ENCODE peak calls at places on chromosomes 13 and 19, in seven cellular contexts. C is left ventricle myocardium inferior; Q is fibroblast of villous mesenchyme; D is Caco-2; B is ovary; G is esophagus squamous epithelium; V is CD8-positive, alpha-beta T cell. N is an unnamed sample.
A peak's percentile ranks its signal among the peaks of the same experiment; 100 is the strongest.

GRCh38 chr13:45575830-45576180 is 39.7 kb downstream of the ERICH6B start:
- DNase-seq in C (no peak), Q (no peak), D (no peak), B (no peak), G (no peak), V (no peak), N (no peak)

GRCh38 chr19:41801682-41802317 is 5.4 kb downstream of the CEACAM3 start:
- DNase-seq in C (no peak), Q (no peak), D (no peak), B (no peak), G (no peak), V (no peak), N (no peak)

GRCh38 chr19:52138614-52139290 is 986 bp downstream of the ZNF616 start:
- DNase-seq in C (no peak), Q (peak; percentile 13), D (peak; percentile 52), B (peak; percentile 18), G (no peak), V (no peak), N (peak; percentile 16)

GRCh38 chr19:43503501-43504425 is 783 bp downstream of the PHLDB3 start:
- DNase-seq in C (peak; percentile 98), Q (peak; percentile 90), D (peak; percentile 99), B (peak; percentile 99), G (peak; percentile 69), V (peak; percentile 100), N (peak; percentile 83)

GRCh38 chr19:34681478-34681877 is 4.0 kb downstream of the ZNF302 start:
- DNase-seq in C (no peak), Q (no peak), D (no peak), B (no peak), G (no peak), V (no peak), N (no peak)

GRCh38 chr13:28181413-28181812 is 43.1 kb downstream of the PAN3 start:
- DNase-seq in C (no peak), Q (peak; percentile 58), D (no peak), B (no peak), G (no peak), V (no peak), N (peak; percentile 74)

GRCh38 chr19:46721269-46722003 is 4.5 kb upstream of the PRKD2 start:
- DNase-seq in C (no peak), Q (no peak), D (peak; percentile 59), B (no peak), G (no peak), V (no peak), N (no peak)

GRCh38 chr19:2695288-2695866 is 7.1 kb downstream of the GNG7 start:
- DNase-seq in C (peak; percentile 60), Q (no peak), D (no peak), B (no peak), G (no peak), V (no peak), N (no peak)

GRCh38 chr19:18157465-18158063 is 4.6 kb downstream of the PIK3R2 start:
- DNase-seq in C (no peak), Q (no peak), D (no peak), B (no peak), G (no peak), V (no peak), N (no peak)

GRCh38 chr19:18386543-18387251 is 739 bp downstream of the GDF15 start:
- DNase-seq in C (no peak), Q (peak; percentile 61), D (peak; percentile 56), B (no peak), G (no peak), V (no peak), N (no peak)

GRCh38 chr13:57588639-57589038 is 42.9 kb upstream of the PCDH17 start:
- DNase-seq in C (no peak), Q (no peak), D (no peak), B (no peak), G (no peak), V (no peak), N (no peak)

GRCh38 chr19:35077411-35078223 is 36.1 kb downstream of the HPN start:
- DNase-seq in C (no peak), Q (no peak), D (no peak), B (no peak), G (no peak), V (no peak), N (no peak)

GRCh38 chr19:13102416-13102665 is 317 bp downstream of the LYL1 start:
- DNase-seq in C (no peak), Q (no peak), D (no peak), B (no peak), G (no peak), V (no peak), N (peak; percentile 51)

GRCh38 chr19:13101590-13102415 is 855 bp downstream of the LYL1 start:
- DNase-seq in C (no peak), Q (no peak), D (no peak), B (no peak), G (no peak), V (no peak), N (no peak)

GRCh38 chr19:13100031-13100588 is 2.5 kb downstream of the LYL1 start:
- DNase-seq in C (no peak), Q (no peak), D (no peak), B (no peak), G (no peak), V (peak; percentile 68), N (peak; percentile 30)

GRCh38 chr19:13099073-13099999 is 3.3 kb downstream of the LYL1 start:
- DNase-seq in C (peak; percentile 81), Q (peak; percentile 46), D (no peak), B (no peak), G (no peak), V (peak; percentile 81), N (peak; percentile 38)

DNA sequence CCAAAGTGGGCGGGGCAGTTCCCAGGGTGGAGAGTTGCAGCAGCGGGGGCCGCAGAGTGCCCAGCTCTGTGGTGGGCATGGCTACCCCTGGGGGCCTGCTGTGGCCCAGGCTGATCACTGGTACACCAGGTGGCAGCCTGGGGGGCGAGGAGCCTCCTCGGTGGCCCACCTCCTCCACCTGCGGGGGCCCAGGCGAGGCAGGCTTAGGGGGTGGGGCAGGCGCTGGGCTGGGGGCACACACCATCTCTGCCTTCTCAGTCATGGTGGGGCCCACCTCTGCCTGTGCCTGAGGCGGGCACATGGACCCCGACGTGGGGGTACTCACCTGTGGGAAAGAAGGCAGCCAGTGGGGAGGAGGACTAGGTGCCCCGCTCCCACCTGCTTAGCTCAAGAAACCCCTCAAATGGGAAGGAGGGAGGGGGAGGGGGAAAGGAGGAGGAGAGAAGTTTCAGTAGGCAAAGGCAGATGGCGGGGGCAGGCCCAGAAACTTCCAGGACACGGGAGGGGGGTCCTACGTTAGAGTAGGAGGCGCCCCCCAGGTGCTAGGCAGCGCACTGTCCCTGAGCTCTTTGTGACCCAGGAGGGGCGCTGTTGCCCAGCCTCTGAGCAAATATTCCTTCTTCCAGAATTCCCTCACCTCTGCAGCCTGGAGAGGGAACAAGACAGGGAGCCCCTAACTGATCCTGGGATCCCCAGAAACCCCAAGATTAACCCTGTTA is 1.6 kb downstream of the LYL1 start:
- DNase-seq in C (no peak), Q (no peak), D (no peak), B (no peak), G (no peak), V (no peak), N (no peak)
- TF ChIP-seq CTCF in C (peak; percentile 39), Q (peak; percentile 24), D (no peak), B (no peak), G (peak; percentile 19), V (no peak), N (peak; percentile 24)

GRCh38 chr13:25042141-25042540 is 53.8 kb upstream of the PABPC3 start:
- DNase-seq in C (no peak), Q (no peak), D (no peak), B (no peak), G (no peak), V (no peak), N (no peak)

GRCh38 chr13:25046985-25047660 is 48.8 kb upstream of the PABPC3 start:
- DNase-seq in C (no peak), Q (peak; percentile 5), D (no peak), B (no peak), G (no peak), V (no peak), N (peak; percentile 17)

GRCh38 chr13:25044071-25044470 is 51.9 kb upstream of the PABPC3 start:
- DNase-seq in C (no peak), Q (no peak), D (no peak), B (no peak), G (no peak), V (no peak), N (no peak)

GRCh38 chr13:25051065-25051464 is 44.9 kb upstream of the PABPC3 start:
- DNase-seq in C (no peak), Q (no peak), D (no peak), B (no peak), G (no peak), V (no peak), N (no peak)

GRCh38 chr13:25046274-25046984 is 49.5 kb upstream of the PABPC3 start:
- DNase-seq in C (no peak), Q (no peak), D (no peak), B (no peak), G (no peak), V (no peak), N (no peak)
- H3K4me3 ChIP-seq in C (peak overlapping the region; percentile 60), Q (peak overlapping the region; percentile 41), D (no peak overlapping the region), B (no peak overlapping the region), G (peak overlapping the region; percentile 61), V (no peak overlapping the region), N (peak overlapping the region; percentile 21)

GRCh38 chr13:106029901-106030300 is 505.6 kb downstream of the EFNB2 start:
- DNase-seq in C (no peak), Q (no peak), D (no peak), B (no peak), G (no peak), V (no peak), N (no peak)

GRCh38 chr13:106034201-106034600 is 501.3 kb downstream of the EFNB2 start:
- DNase-seq in C (no peak), Q (peak; percentile 2), D (no peak), B (no peak), G (no peak), V (no peak), N (peak; percentile 72)

GRCh38 chr13:106028916-106029315 is 506.5 kb downstream of the EFNB2 start:
- DNase-seq in C (no peak), Q (peak; percentile 3), D (no peak), B (no peak), G (no peak), V (no peak), N (no peak)

GRCh38 chr13:106036870-106037269 is 498.6 kb downstream of the EFNB2 start:
- DNase-seq in C (no peak), Q (no peak), D (no peak), B (no peak), G (no peak), V (no peak), N (no peak)

GRCh38 chr13:106033634-106034033 is 501.8 kb downstream of the EFNB2 start:
- DNase-seq in C (no peak), Q (peak; percentile 71), D (peak; percentile 23), B (no peak), G (no peak), V (no peak), N (peak; percentile 85)
- TF ChIP-seq CTCF in C (peak; percentile 24), Q (peak; percentile 39), D (peak; percentile 36), B (no peak), G (no peak), V (no peak), N (peak; percentile 49)

GRCh38 chr19:703651-704446 is 4.9 kb upstream of the PALM start:
- DNase-seq in C (peak; percentile 77), Q (peak; percentile 58), D (peak; percentile 54), B (peak; percentile 77), G (no peak), V (peak; percentile 69), N (peak; percentile 14)

GRCh38 chr19:708154-709141 is at the start of gene PALM:
- DNase-seq in C (peak; percentile 48), Q (no peak), D (peak; percentile 52), B (peak; percentile 52), G (no peak), V (no peak), N (no peak)

GRCh38 chr19:704447-704741 is 4.3 kb upstream of the PALM start:
- DNase-seq in C (no peak), Q (no peak), D (no peak), B (no peak), G (no peak), V (no peak), N (no peak)

GRCh38 chr19:703329-703650 is 5.4 kb upstream of the PALM start:
- DNase-seq in C (no peak), Q (no peak), D (no peak), B (no peak), G (no peak), V (no peak), N (no peak)
- H3K4me3 ChIP-seq in C (peak overlapping the region; percentile 52), Q (peak overlapping the region; percentile 19), D (no peak overlapping the region), B (no peak overlapping the region), G (peak overlapping the region; percentile 54), V (no peak overlapping the region), N (no peak overlapping the region)